ENCODE peak calls at places on chromosomes 3 and 15, in nine cellular contexts. T is retinal pigment epithelial cell; S is astrocyte; E is activated gamma-delta T cell treated with Interleukin-2 at 50 U/mL for 16 hours; D is GM23338; Y is CD8-positive, alpha-beta memory T cell; H is endothelial cell; I is HEK293T; L is NCI-H510A treated with DMSO at 0.1 percent for 48 hours. J is an unnamed sample.

GRCh38 chr3:72086051-72086711 is 301.2 kb upstream of the PROK2 start:
- DNase-seq in T (no peak), S (no peak), E (no peak), D (no peak), Y (no peak), H (no peak), I (no peak), L (peak), J (no peak)

GRCh38 chr3:156892701-156893100 is 66.5 kb downstream of the LEKR1 start:
- DNase-seq in T (no peak), S (peak), E (no peak), D (no peak), Y (no peak), H (no peak), I (no peak), L (no peak), J (no peak)

GRCh38 chr3:111749171-111750170 is 109.6 kb upstream of the PHLDB2 start:
- DNase-seq in T (no peak), S (no peak), E (no peak), D (no peak), Y (no peak), H (no peak), I (no peak), L (no peak), J (no peak)

GRCh38 chr15:66195621-66196230 is 57.8 kb downstream of the MEGF11 start:
- DNase-seq in T (no peak), S (no peak), E (no peak), D (no peak), Y (no peak), H (no peak), I (no peak), L (no peak), J (no peak)

GRCh38 chr3:4752201-4753072 is 226.8 kb upstream of the BHLHE40 start:
- DNase-seq in T (peak), S (peak), E (no peak), D (no peak), Y (no peak), H (no peak), I (no peak), L (no peak), J (no peak)

GRCh38 chr3:56131976-56132590 is 336.2 kb downstream of the ERC2 start:
- DNase-seq in T (peak), S (peak), E (no peak), D (peak), Y (no peak), H (no peak), I (peak), L (no peak), J (no peak)

GRCh38 chr3:29718661-29719065 is 437.8 kb downstream of the RBMS3 start:
- DNase-seq in T (peak), S (peak), E (no peak), D (no peak), Y (no peak), H (no peak), I (no peak), L (no peak), J (no peak)

GRCh38 chr3:64318670-64319271 is 93.5 kb upstream of the PRICKLE2 start:
- DNase-seq in T (no peak), S (no peak), E (no peak), D (peak), Y (no peak), H (no peak), I (no peak), L (no peak), J (no peak)

GRCh38 chr15:36185845-36186244 is 393.6 kb upstream of the CDIN1 start:
- DNase-seq in T (no peak), S (no peak), E (no peak), D (no peak), Y (no peak), H (no peak), I (no peak), L (no peak), J (no peak)

GRCh38 chr3:20405731-20406130 is 219.7 kb upstream of the SGO1 start:
- DNase-seq in T (no peak), S (peak), E (no peak), D (no peak), Y (no peak), H (no peak), I (no peak), L (no peak), J (no peak)

J was measured in stimulated activated naive CD4-positive, alpha-beta T cell.